ENCODE peak calls at places on chromosomes 11 and 22, in four cellular contexts. G is HAP-1, C is fibroblast of pulmonary artery, V is AG10803. N is an unnamed sample.

GRCh38 chr11:76880314-76880713 is 19.6 kb downstream of the ACER3 start:
- DNase-seq in G (no peak), C (no peak), V (peak; percentile 31), N (no peak)

GRCh38 chr11:8615633-8616032 is 21.6 kb upstream of the STK33 start:
- DNase-seq in G (no peak), C (no peak), V (no peak), N (no peak)

GRCh38 chr11:57316017-57316416 is 8.7 kb downstream of the TNKS1BP1 start:
- DNase-seq in G (no peak), C (no peak), V (no peak), N (no peak)

GRCh38 chr11:74672332-74672955 is 58.8 kb downstream of the CHRDL2 start:
- DNase-seq in G (no peak), C (no peak), V (peak; percentile 29), N (no peak)

GRCh38 chr11:111535281-111535680 is 5.2 kb upstream of the LAYN start:
- DNase-seq in G (no peak), C (no peak), V (no peak), N (no peak)

GRCh38 chr11:4484310-4484709 is 1.9 kb downstream of the OR52K1 start:
- DNase-seq in G (no peak), C (no peak), V (no peak), N (no peak)

GRCh38 chr11:76910620-76911414 is 50.1 kb downstream of the ACER3 start:
- DNase-seq in G (peak; percentile 52), C (peak; percentile 39), V (peak; percentile 68), N (peak; percentile 49)

GRCh38 chr11:104073950-104074349 is 37.5 kb downstream of the DDI1 start:
- DNase-seq in G (no peak), C (no peak), V (peak; percentile 15), N (no peak)

GRCh38 chr11:120786206-120786735 is 237.6 kb upstream of the TBCEL start:
- DNase-seq in G (no peak), C (no peak), V (no peak), N (no peak)

GRCh38 chr11:6438979-6439571 is 1.7 kb downstream of the HPX start:
- DNase-seq in G (peak; percentile 39), C (peak; percentile 70), V (peak; percentile 60), N (no peak)

GRCh38 chr11:297666-298405 is 1.5 kb downstream of the IFITM5 start:
- DNase-seq in G (no peak), C (no peak), V (peak; percentile 68), N (no peak)

GRCh38 chr11:2536440-2536989 is 91.7 kb downstream of the KCNQ1 start:
- DNase-seq in G (no peak), C (no peak), V (no peak), N (no peak)

GRCh38 chr11:32379714-32380113 is 55.6 kb downstream of the WT1 start:
- DNase-seq in G (no peak), C (peak; percentile 33), V (no peak), N (no peak)

GRCh38 chr11:66857234-66857926 is 516 bp downstream of the LRFN4 start:
- DNase-seq in G (no peak), C (no peak), V (no peak), N (no peak)

GRCh38 chr22:20552913-20553401 is 45.5 kb downstream of the MED15 start:
- DNase-seq in G (no peak), C (peak; percentile 47), V (no peak), N (peak; percentile 76)

GRCh38 chr11:34261820-34262219 is 96.0 kb downstream of the ABTB2 start:
- DNase-seq in G (no peak), C (no peak), V (no peak), N (no peak)

GRCh38 chr11:68020575-68020974 is 9.9 kb upstream of the NDUFS8 start:
- DNase-seq in G (no peak), C (peak; percentile 41), V (no peak), N (no peak)

GRCh38 chr22:44311855-44312170 is 938 bp downstream of the SHISAL1 start:
- DNase-seq in G (no peak), C (peak; percentile 90), V (peak; percentile 80), N (no peak)

GRCh38 chr11:14908214-14908880 is 16.3 kb upstream of the CYP2R1 start:
- DNase-seq in G (peak; percentile 31), C (peak; percentile 62), V (peak; percentile 66), N (no peak)

GRCh38 chr11:46176421-46176820 is 55.2 kb upstream of the PHF21A start:
- DNase-seq in G (no peak), C (no peak), V (no peak), N (no peak)

GRCh38 chr11:1395773-1396374 is 6.1 kb downstream of the BRSK2 start:
- DNase-seq in G (no peak), C (no peak), V (no peak), N (no peak)

GRCh38 chr11:63920126-63920869 is 3.3 kb upstream of the RCOR2 start:
- DNase-seq in G (no peak), C (peak; percentile 20), V (peak; percentile 37), N (no peak)

GRCh38 chr11:776459-777287 is 614 bp downstream of the GATD1 start:
- DNase-seq in G (peak; percentile 49), C (no peak), V (no peak), N (no peak)

GRCh38 chr11:8381343-8381742 is 117.7 kb upstream of the LMO1 start:
- DNase-seq in G (no peak), C (no peak), V (no peak), N (no peak)

GRCh38 chr11:120337133-120337895 is 1.1 kb downstream of the ARHGEF12 start:
- DNase-seq in G (peak; percentile 35), C (peak; percentile 42), V (peak; percentile 29), N (no peak)

GRCh38 chr11:107908211-107908610 is 20.0 kb upstream of the RAB39A start:
- DNase-seq in G (no peak), C (no peak), V (no peak), N (no peak)

GRCh38 chr22:43273902-43274484 is 69.2 kb downstream of the SCUBE1 start:
- DNase-seq in G (peak; percentile 64), C (peak; percentile 71), V (peak; percentile 58), N (no peak)

GRCh38 chr22:48262596-48263430 is 1500.4 kb downstream of the TBC1D22A start:
- DNase-seq in G (no peak), C (no peak), V (no peak), N (no peak)

GRCh38 chr22:29717789-29718188 is 2.0 kb upstream of the CABP7 start:
- DNase-seq in G (no peak), C (no peak), V (no peak), N (no peak)

GRCh38 chr22:29720824-29721323 is 1.1 kb downstream of the CABP7 start:
- DNase-seq in G (no peak), C (no peak), V (no peak), N (no peak)

GRCh38 chr22:29722151-29722550 is 2.3 kb downstream of the CABP7 start:
- DNase-seq in G (no peak), C (no peak), V (no peak), N (no peak)

GRCh38 chr22:29718949-29719893 is 582 bp upstream of the CABP7 start:
- DNase-seq in G (no peak), C (no peak), V (no peak), N (no peak)

GRCh38 chr22:29719894-29720645 is at the start of gene CABP7:
- DNase-seq in G (no peak), C (no peak), V (no peak), N (no peak)
- H3K4me3 ChIP-seq in G (no peak within 1 kb of the TSS), C (no peak within 1 kb of the TSS), V (no peak within 1 kb of the TSS), N (no peak within 1 kb of the TSS)

DNA sequence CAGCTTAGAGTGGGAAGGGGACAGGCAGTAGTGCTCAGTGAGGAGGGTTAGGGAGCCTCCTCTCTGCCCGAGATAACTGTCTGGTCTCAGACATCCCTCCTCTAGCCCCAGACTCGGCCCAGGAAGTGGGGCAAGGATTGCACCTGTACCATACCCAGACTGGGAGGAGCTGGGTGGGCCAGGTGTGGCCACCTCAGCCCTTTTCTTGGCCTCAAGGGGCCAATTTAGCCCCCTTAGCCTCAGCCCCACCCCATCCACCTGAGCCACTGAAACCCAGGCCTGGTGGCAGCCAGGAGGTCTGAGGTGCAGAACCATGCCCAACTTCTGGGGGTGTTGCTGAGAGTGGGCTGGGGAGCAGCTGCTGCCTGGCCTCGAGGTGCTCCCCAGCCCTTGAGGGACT is 6.5 kb downstream of the RELT start:
- DNase-seq in G (no peak), C (no peak), V (no peak), N (no peak)
- H3K4me3 ChIP-seq in G (no peak overlapping the region), C (no peak overlapping the region), V (no peak overlapping the region), N (no peak overlapping the region)

GRCh38 chr11:11841605-11842425 is at the start of gene USP47:
- DNase-seq in G (peak; percentile 73), C (peak; percentile 81), V (peak; percentile 84), N (no peak)

GRCh38 chr11:11844272-11844671 is 2.5 kb downstream of the USP47 start:
- DNase-seq in G (peak; percentile 6), C (no peak), V (no peak), N (no peak)

GRCh38 chr11:11843642-11844041 is 1.9 kb downstream of the USP47 start:
- DNase-seq in G (no peak), C (no peak), V (no peak), N (no peak)

GRCh38 chr11:11842426-11843008 is 745 bp downstream of the USP47 start:
- DNase-seq in G (peak; percentile 78), C (peak; percentile 89), V (peak; percentile 85), N (no peak)

GRCh38 chr11:11843233-11843632 is 1.5 kb downstream of the USP47 start:
- DNase-seq in G (peak; percentile 27), C (peak; percentile 85), V (peak; percentile 69), N (peak; percentile 85)
- H3K4me3 ChIP-seq in G (peak overlapping the region; percentile 86), C (peak overlapping the region; percentile 71), V (peak overlapping the region; percentile 76), N (peak overlapping the region; percentile 65)

GRCh38 chr22:37089451-37089850 is 20.1 kb downstream of the TMPRSS6 start:
- DNase-seq in G (no peak), C (peak; percentile 8), V (no peak), N (no peak)
- H3K4me3 ChIP-seq in G (no peak overlapping the region), C (no peak overlapping the region), V (no peak overlapping the region), N (no peak overlapping the region)

DNA sequence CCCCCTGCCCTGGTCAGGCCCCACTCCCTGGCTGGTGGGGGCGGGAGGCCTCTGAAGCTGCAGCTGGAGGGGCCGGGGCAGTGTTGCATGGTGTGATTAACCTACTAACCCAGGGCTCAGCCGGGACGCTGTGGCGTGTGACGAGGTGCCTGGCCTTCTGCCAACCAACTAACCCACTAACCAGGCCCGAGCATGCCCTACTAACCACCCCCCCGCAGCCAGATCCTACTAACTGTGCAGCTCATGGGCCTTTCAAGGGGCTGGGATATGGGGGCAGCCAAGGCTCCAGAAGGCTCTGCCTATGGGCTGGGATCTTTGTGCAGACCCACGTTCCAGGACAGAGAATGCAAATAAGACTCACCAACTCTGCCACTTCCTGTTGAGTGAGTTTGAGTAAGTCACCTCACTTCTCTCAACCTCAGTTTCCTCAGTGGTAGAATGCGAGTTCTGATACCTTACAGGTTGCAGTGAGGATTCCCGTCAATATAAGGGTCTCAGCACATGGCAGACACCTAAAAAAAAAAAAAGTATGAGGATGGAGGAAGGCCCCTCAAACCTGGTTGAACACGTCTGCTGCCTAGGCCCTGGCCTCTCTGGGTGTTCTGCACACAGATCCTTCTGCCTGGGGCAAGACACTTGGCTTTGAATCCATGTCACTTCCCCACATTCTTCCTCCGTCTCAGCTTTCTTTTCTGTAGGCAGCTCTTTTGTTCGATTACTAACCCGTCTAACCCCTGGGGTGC is 14.1 kb downstream of the MIAT start:
- DNase-seq in G (no peak), C (no peak), V (no peak), N (no peak)
- H3K4me3 ChIP-seq in G (no peak overlapping the region), C (no peak overlapping the region), V (no peak overlapping the region), N (no peak overlapping the region)

GRCh38 chr22:30283342-30283741 is 6.0 kb downstream of the CASTOR1 start:
- DNase-seq in G (no peak), C (no peak), V (no peak), N (no peak)
- H3K4me3 ChIP-seq in G (no peak overlapping the region), C (no peak overlapping the region), V (no peak overlapping the region), N (no peak overlapping the region)

GRCh38 chr22:23837496-23837859 is 1.3 kb downstream of the DERL3 start:
- DNase-seq in G (no peak), C (no peak), V (no peak), N (no peak)
- H3K4me3 ChIP-seq in G (no peak overlapping the region), C (no peak overlapping the region), V (no peak overlapping the region), N (no peak overlapping the region)

N was measured in epithelial cell of proximal tubule.